ENCODE peak calls at places on chromosomes 1 and 21, in nine cellular contexts. S is lower leg skin; M is astrocyte of the hippocampus; A is amygdala; F is stimulated activated CD4-positive, alpha-beta T cell treated with anti-CD3 and anti-CD28 coated beads, Interleukin-1b, Interleukin-23, amount 100 ng/mL, for 1 hour; X is midbrain; D is fibroblast of lung; T is stimulated activated CD8-positive, alpha-beta memory T cell treated with anti-CD3 and anti-CD28 coated beads, Interleukin-15, amount 100 ng/mL, for 4 hours; Y is NCI-H1105 treated with DMSO at 0.1 percent for 48 hours. R is an unnamed sample.

GRCh38 chr1:38741341-38741740 is 118.2 kb downstream of the RRAGC start:
- DNase-seq in S (no peak), M (no peak), A (no peak), F (no peak), X (no peak), D (peak; percentile 20), T (no peak), Y (no peak), R (no peak)

GRCh38 chr1:24216730-24217129 is 29.6 kb upstream of the IFNLR1 start:
- DNase-seq in S (no peak), M (no peak), A (no peak), F (no peak), X (no peak), D (no peak), T (no peak), Y (peak; percentile 65), R (no peak)

GRCh38 chr1:172154571-172154970 is 265.9 kb upstream of the C1orf105 start:
- DNase-seq in S (no peak), M (peak; percentile 37), A (no peak), F (no peak), X (no peak), D (peak; percentile 87), T (no peak), Y (no peak), R (no peak)

GRCh38 chr1:198449727-198450433 is 90.6 kb downstream of the ATP6V1G3 start:
- DNase-seq in S (no peak), M (peak; percentile 31), A (no peak), F (no peak), X (no peak), D (peak; percentile 77), T (no peak), Y (no peak), R (no peak)

GRCh38 chr1:10033359-10033845 is 644 bp downstream of the UBE4B start:
- DNase-seq in S (no peak), M (peak; percentile 60), A (no peak), F (peak; percentile 2), X (peak; percentile 49), D (peak; percentile 33), T (no peak), Y (peak; percentile 57), R (peak; percentile 94)

GRCh38 chr21:18959817-18960216 is 556.2 kb upstream of the TMPRSS15 start:
- DNase-seq in S (no peak), M (no peak), A (no peak), F (no peak), X (no peak), D (no peak), T (no peak), Y (no peak), R (no peak)

GRCh38 chr1:21659924-21660326 is 9.2 kb downstream of the RAP1GAP start:
- DNase-seq in S (no peak), M (no peak), A (no peak), F (no peak), X (no peak), D (no peak), T (no peak), Y (no peak), R (no peak)

GRCh38 chr1:243230914-243231313 is 24.2 kb downstream of the CEP170 start:
- DNase-seq in S (no peak), M (peak; percentile 20), A (no peak), F (no peak), X (no peak), D (peak; percentile 29), T (no peak), Y (peak; percentile 11), R (no peak)

GRCh38 chr1:18725231-18725895 is 94.7 kb downstream of the PAX7 start:
- DNase-seq in S (no peak), M (no peak), A (no peak), F (no peak), X (no peak), D (no peak), T (no peak), Y (peak; percentile 70), R (no peak)

GRCh38 chr1:109802136-109802900 is 38.6 kb upstream of the EPS8L3 start:
- DNase-seq in S (peak; percentile 81), M (no peak), A (no peak), F (no peak), X (no peak), D (no peak), T (peak; percentile 14), Y (no peak), R (no peak)

GRCh38 chr1:200372095-200372884 is 37.5 kb downstream of the ZNF281 start:
- DNase-seq in S (no peak), M (peak; percentile 74), A (no peak), F (no peak), X (no peak), D (peak; percentile 90), T (no peak), Y (no peak), R (peak; percentile 49)

GRCh38 chr1:110490791-110491451 is 28.1 kb downstream of the KCNA10 start:
- DNase-seq in S (no peak), M (no peak), A (no peak), F (no peak), X (no peak), D (no peak), T (no peak), Y (no peak), R (no peak)

GRCh38 chr1:2980849-2981248 is 40.4 kb upstream of the ACTRT2 start:
- DNase-seq in S (peak; percentile 63), M (no peak), A (no peak), F (no peak), X (no peak), D (no peak), T (no peak), Y (no peak), R (no peak)

GRCh38 chr1:207938016-207938415 is 27.1 kb upstream of the CD34 start:
- DNase-seq in S (no peak), M (peak; percentile 39), A (no peak), F (no peak), X (no peak), D (peak; percentile 70), T (no peak), Y (no peak), R (no peak)

GRCh38 chr1:43348809-43349593 is 9.8 kb upstream of the CDC20 start:
- DNase-seq in S (peak; percentile 95), M (peak; percentile 81), A (peak; percentile 25), F (no peak), X (peak; percentile 51), D (peak; percentile 79), T (no peak), Y (peak; percentile 93), R (peak; percentile 100)

GRCh38 chr1:70486676-70487470 is 75.8 kb downstream of the CTH start:
- DNase-seq in S (no peak), M (peak; percentile 90), A (no peak), F (no peak), X (no peak), D (peak; percentile 96), T (no peak), Y (no peak), R (no peak)

GRCh38 chr1:57423135-57424131 is at the start of gene DAB1:
- DNase-seq in S (no peak), M (peak; percentile 74), A (no peak), F (no peak), X (no peak), D (peak; percentile 37), T (no peak), Y (peak; percentile 33), R (peak; percentile 36)

GRCh38 chr21:43923391-43923790 is 58.4 kb downstream of the AGPAT3 start:
- DNase-seq in S (no peak), M (no peak), A (no peak), F (no peak), X (peak; percentile 63), D (no peak), T (no peak), Y (no peak), R (no peak)

GRCh38 chr1:189125694-189126093 is 1352.0 kb downstream of the BRINP3 start:
- DNase-seq in S (no peak), M (no peak), A (no peak), F (no peak), X (no peak), D (no peak), T (no peak), Y (no peak), R (no peak)

GRCh38 chr1:7382971-7383370 is 388.1 kb upstream of the VAMP3 start:
- DNase-seq in S (peak; percentile 3), M (no peak), A (no peak), F (no peak), X (no peak), D (no peak), T (no peak), Y (no peak), R (no peak)

GRCh38 chr21:40186036-40186435 is 318.8 kb downstream of the PCP4 start:
- DNase-seq in S (no peak), M (peak; percentile 6), A (no peak), F (no peak), X (no peak), D (peak; percentile 81), T (no peak), Y (no peak), R (no peak)

GRCh38 chr1:93758842-93759515 is 77.3 kb upstream of the BCAR3 start:
- DNase-seq in S (no peak), M (peak; percentile 59), A (no peak), F (no peak), X (no peak), D (peak; percentile 90), T (no peak), Y (no peak), R (no peak)

GRCh38 chr1:194341587-194341986 is 1155.2 kb upstream of the B3GALT2 start:
- DNase-seq in S (no peak), M (no peak), A (no peak), F (no peak), X (no peak), D (no peak), T (no peak), Y (no peak), R (no peak)

GRCh38 chr1:21050031-21050430 is 126.7 kb downstream of the EIF4G3 start:
- DNase-seq in S (no peak), M (peak; percentile 63), A (no peak), F (no peak), X (no peak), D (peak; percentile 78), T (no peak), Y (no peak), R (no peak)

GRCh38 chr1:173430707-173431662 is 46.1 kb upstream of the PRDX6 start:
- DNase-seq in S (peak; percentile 97), M (peak; percentile 94), A (peak; percentile 70), F (peak; percentile 81), X (peak; percentile 93), D (peak; percentile 78), T (peak; percentile 77), Y (peak; percentile 75), R (peak; percentile 66)

GRCh38 chr1:162366671-162367070 is 10.0 kb downstream of the SPATA46 start:
- DNase-seq in S (no peak), M (no peak), A (no peak), F (no peak), X (no peak), D (no peak), T (no peak), Y (no peak), R (no peak)

GRCh38 chr1:153933955-153934354 is 11.2 kb upstream of the GATAD2B start:
- DNase-seq in S (no peak), M (no peak), A (no peak), F (no peak), X (no peak), D (no peak), T (no peak), Y (no peak), R (no peak)

R was measured in NCI-H510A treated with DMSO at 0.1 percent for 48 hours.